ENCODE peak calls at places on chromosomes 6 and 20, in ten cellular contexts. Z is breast epithelium; D is GM12865; Q is NCI-H1048; F is left ventricle myocardium superior; N is NCI-H1105 treated with DMSO at 0.1 percent for 48 hours; R is KG1; W is stimulated activated CD8-positive, alpha-beta memory T cell treated with anti-CD3 and anti-CD28 coated beads, Interleukin-7, amount 100 ng/mL, for 1 hour; S is LoVo; U is foreskin fibroblast. O is an unnamed sample.

GRCh38 chr6:134447423-134447822 is 129.5 kb upstream of the SGK1 start:
- DNase-seq in Z (no peak), D (no peak), Q (no peak), F (no peak), N (no peak), R (no peak), W (no peak), S (no peak), U (peak; percentile 61), O (no peak)

GRCh38 chr20:44739952-44740351 is 5.7 kb upstream of the KCNK15 start:
- DNase-seq in Z (no peak), D (no peak), Q (no peak), F (no peak), N (no peak), R (no peak), W (no peak), S (no peak), U (no peak), O (no peak)

GRCh38 chr6:152267967-152268845 is 369.0 kb downstream of the SYNE1 start:
- DNase-seq in Z (no peak), D (peak; percentile 23), Q (peak; percentile 31), F (no peak), N (peak; percentile 17), R (peak; percentile 4), W (no peak), S (peak; percentile 34), U (peak; percentile 55), O (peak; percentile 26)

GRCh38 chr6:168232046-168232445 is 87.5 kb downstream of the DACT2 start:
- DNase-seq in Z (no peak), D (no peak), Q (no peak), F (no peak), N (no peak), R (no peak), W (no peak), S (no peak), U (no peak), O (no peak)

GRCh38 chr6:143271024-143271423 is 179.5 kb downstream of the ADAT2 start:
- DNase-seq in Z (no peak), D (no peak), Q (no peak), F (no peak), N (no peak), R (no peak), W (no peak), S (no peak), U (peak; percentile 95), O (peak; percentile 70)

GRCh38 chr6:3341467-3341866 is 82.7 kb downstream of the PSMG4 start:
- DNase-seq in Z (no peak), D (no peak), Q (no peak), F (no peak), N (no peak), R (no peak), W (no peak), S (no peak), U (peak; percentile 69), O (peak; percentile 89)

GRCh38 chr6:161021543-161021942 is 30.0 kb downstream of the MAP3K4 start:
- DNase-seq in Z (no peak), D (no peak), Q (no peak), F (no peak), N (no peak), R (no peak), W (no peak), S (no peak), U (no peak), O (no peak)

GRCh38 chr20:16129411-16129810 is 443.8 kb downstream of the KIF16B start:
- DNase-seq in Z (no peak), D (no peak), Q (no peak), F (no peak), N (no peak), R (no peak), W (no peak), S (no peak), U (no peak), O (no peak)

GRCh38 chr6:111291860-111292259 is 191.2 kb downstream of the REV3L start:
- DNase-seq in Z (no peak), D (no peak), Q (no peak), F (no peak), N (no peak), R (no peak), W (no peak), S (no peak), U (peak; percentile 10), O (no peak)

GRCh38 chr6:13934721-13935120 is 10.0 kb downstream of the RNF182 start:
- DNase-seq in Z (no peak), D (no peak), Q (no peak), F (no peak), N (no peak), R (no peak), W (no peak), S (no peak), U (no peak), O (no peak)

GRCh38 chr6:20455175-20456075 is 53.7 kb downstream of the E2F3 start:
- DNase-seq in Z (no peak), D (no peak), Q (no peak), F (no peak), N (no peak), R (no peak), W (no peak), S (peak; percentile 8), U (peak; percentile 56), O (peak; percentile 33)

GRCh38 chr6:144718431-144718830 is 433.3 kb downstream of the UTRN start:
- DNase-seq in Z (no peak), D (no peak), Q (no peak), F (no peak), N (no peak), R (no peak), W (no peak), S (no peak), U (peak; percentile 66), O (peak; percentile 50)

GRCh38 chr6:4957521-4958231 is 46.2 kb downstream of the RPP40 start:
- DNase-seq in Z (no peak), D (no peak), Q (no peak), F (no peak), N (no peak), R (no peak), W (no peak), S (no peak), U (peak; percentile 20), O (no peak)